ENCODE peak calls at places on chromosomes 13 and 19, in ten cellular contexts. One of them, this sample, is unnamed.

GRCh38 chr19:14439014-14439413 is 5.9 kb downstream of the PKN1 start:
- DNase-seq in kidney: no peak
- DNase-seq in T-cell: no peak
- DNase-seq in HFFc6: no peak
- DNase-seq in fibroblast of lung: no peak
- DNase-seq in stimulated activated CD8-positive, alpha-beta memory T cell treated with anti-CD3 and anti-CD28 coated beads, Interleukin-12 subunit alpha, Interleukin-12 subunit beta, amount 100 ng/mL, for 4 hours: no peak
- DNase-seq in stomach: no peak
- DNase-seq in HepG2: no peak
- DNase-seq in HCEC 1CT: no peak
- DNase-seq in HT1080: no peak
- DNase-seq in this sample: no peak

GRCh38 chr13:100100115-100100879 is 11.4 kb downstream of the PCCA start:
- DNase-seq in kidney: no peak
- DNase-seq in T-cell: no peak
- DNase-seq in HFFc6: peak
- DNase-seq in fibroblast of lung: peak
- DNase-seq in stimulated activated CD8-positive, alpha-beta memory T cell treated with anti-CD3 and anti-CD28 coated beads, Interleukin-12 subunit alpha, Interleukin-12 subunit beta, amount 100 ng/mL, for 4 hours: no peak
- DNase-seq in stomach: peak
- DNase-seq in HepG2: peak
- DNase-seq in HCEC 1CT: peak
- DNase-seq in HT1080: peak
- DNase-seq in this sample: no peak

GRCh38 chr19:45162464-45163143 is 1.8 kb upstream of the NKPD1 start:
- DNase-seq in kidney: peak
- DNase-seq in T-cell: no peak
- DNase-seq in HFFc6: no peak
- DNase-seq in fibroblast of lung: no peak
- DNase-seq in stimulated activated CD8-positive, alpha-beta memory T cell treated with anti-CD3 and anti-CD28 coated beads, Interleukin-12 subunit alpha, Interleukin-12 subunit beta, amount 100 ng/mL, for 4 hours: no peak
- DNase-seq in stomach: no peak
- DNase-seq in HepG2: no peak
- DNase-seq in HCEC 1CT: no peak
- DNase-seq in HT1080: no peak
- DNase-seq in this sample: no peak

GRCh38 chr13:26457212-26457611 is 100.3 kb upstream of the WASF3 start:
- DNase-seq in kidney: no peak
- DNase-seq in T-cell: no peak
- DNase-seq in HFFc6: peak
- DNase-seq in fibroblast of lung: no peak
- DNase-seq in stimulated activated CD8-positive, alpha-beta memory T cell treated with anti-CD3 and anti-CD28 coated beads, Interleukin-12 subunit alpha, Interleukin-12 subunit beta, amount 100 ng/mL, for 4 hours: no peak
- DNase-seq in stomach: no peak
- DNase-seq in HepG2: no peak
- DNase-seq in HCEC 1CT: no peak
- DNase-seq in HT1080: peak
- DNase-seq in this sample: no peak

GRCh38 chr19:10654610-10655456 is 687 bp downstream of the ILF3 start:
- DNase-seq in kidney: peak
- DNase-seq in T-cell: no peak
- DNase-seq in HFFc6: no peak
- DNase-seq in fibroblast of lung: no peak
- DNase-seq in stimulated activated CD8-positive, alpha-beta memory T cell treated with anti-CD3 and anti-CD28 coated beads, Interleukin-12 subunit alpha, Interleukin-12 subunit beta, amount 100 ng/mL, for 4 hours: peak
- DNase-seq in stomach: peak
- DNase-seq in HepG2: peak
- DNase-seq in HCEC 1CT: peak
- DNase-seq in HT1080: peak
- DNase-seq in this sample: peak

GRCh38 chr19:29576761-29577661 is 29.1 kb upstream of the POP4 start:
- DNase-seq in kidney: peak
- DNase-seq in T-cell: no peak
- DNase-seq in HFFc6: peak
- DNase-seq in fibroblast of lung: no peak
- DNase-seq in stimulated activated CD8-positive, alpha-beta memory T cell treated with anti-CD3 and anti-CD28 coated beads, Interleukin-12 subunit alpha, Interleukin-12 subunit beta, amount 100 ng/mL, for 4 hours: no peak
- DNase-seq in stomach: no peak
- DNase-seq in HepG2: no peak
- DNase-seq in HCEC 1CT: no peak
- DNase-seq in HT1080: peak
- DNase-seq in this sample: no peak

GRCh38 chr19:7657047-7657779 is 11.6 kb upstream of the RETN start:
- DNase-seq in kidney: no peak
- DNase-seq in T-cell: no peak
- DNase-seq in HFFc6: no peak
- DNase-seq in fibroblast of lung: peak
- DNase-seq in stimulated activated CD8-positive, alpha-beta memory T cell treated with anti-CD3 and anti-CD28 coated beads, Interleukin-12 subunit alpha, Interleukin-12 subunit beta, amount 100 ng/mL, for 4 hours: peak
- DNase-seq in stomach: no peak
- DNase-seq in HepG2: no peak
- DNase-seq in HCEC 1CT: no peak
- DNase-seq in HT1080: no peak
- DNase-seq in this sample: no peak

GRCh38 chr13:20270163-20270865 is 38.2 kb upstream of the GJB6 start:
- DNase-seq in kidney: no peak
- DNase-seq in T-cell: no peak
- DNase-seq in HFFc6: no peak
- DNase-seq in fibroblast of lung: no peak
- DNase-seq in stimulated activated CD8-positive, alpha-beta memory T cell treated with anti-CD3 and anti-CD28 coated beads, Interleukin-12 subunit alpha, Interleukin-12 subunit beta, amount 100 ng/mL, for 4 hours: no peak
- DNase-seq in stomach: no peak
- DNase-seq in HepG2: no peak
- DNase-seq in HCEC 1CT: no peak
- DNase-seq in HT1080: no peak
- DNase-seq in this sample: no peak

GRCh38 chr13:99418663-99419140 is 82.6 kb upstream of the TM9SF2 start:
- DNase-seq in kidney: no peak
- DNase-seq in T-cell: no peak
- DNase-seq in HFFc6: no peak
- DNase-seq in fibroblast of lung: no peak
- DNase-seq in stimulated activated CD8-positive, alpha-beta memory T cell treated with anti-CD3 and anti-CD28 coated beads, Interleukin-12 subunit alpha, Interleukin-12 subunit beta, amount 100 ng/mL, for 4 hours: no peak
- DNase-seq in stomach: peak
- DNase-seq in HepG2: no peak
- DNase-seq in HCEC 1CT: no peak
- DNase-seq in HT1080: no peak
- DNase-seq in this sample: no peak

GRCh38 chr13:61880576-61881283 is 465.1 kb upstream of the PCDH20 start:
- DNase-seq in kidney: no peak
- DNase-seq in T-cell: no peak
- DNase-seq in HFFc6: no peak
- DNase-seq in fibroblast of lung: peak
- DNase-seq in stimulated activated CD8-positive, alpha-beta memory T cell treated with anti-CD3 and anti-CD28 coated beads, Interleukin-12 subunit alpha, Interleukin-12 subunit beta, amount 100 ng/mL, for 4 hours: no peak
- DNase-seq in stomach: peak
- DNase-seq in HepG2: peak
- DNase-seq in HCEC 1CT: no peak
- DNase-seq in HT1080: peak
- DNase-seq in this sample: no peak

GRCh38 chr19:34676697-34677385 is at the start of gene SCGB2B2:
- DNase-seq in kidney: no peak
- DNase-seq in T-cell: no peak
- DNase-seq in HFFc6: no peak
- DNase-seq in fibroblast of lung: no peak
- DNase-seq in stimulated activated CD8-positive, alpha-beta memory T cell treated with anti-CD3 and anti-CD28 coated beads, Interleukin-12 subunit alpha, Interleukin-12 subunit beta, amount 100 ng/mL, for 4 hours: no peak
- DNase-seq in stomach: no peak
- DNase-seq in HepG2: no peak
- DNase-seq in HCEC 1CT: peak
- DNase-seq in HT1080: no peak
- DNase-seq in this sample: peak

GRCh38 chr13:34555988-34556387 is 386.1 kb upstream of the NBEA start:
- DNase-seq in kidney: no peak
- DNase-seq in T-cell: no peak
- DNase-seq in HFFc6: no peak
- DNase-seq in fibroblast of lung: no peak
- DNase-seq in stimulated activated CD8-positive, alpha-beta memory T cell treated with anti-CD3 and anti-CD28 coated beads, Interleukin-12 subunit alpha, Interleukin-12 subunit beta, amount 100 ng/mL, for 4 hours: no peak
- DNase-seq in stomach: no peak
- DNase-seq in HepG2: no peak
- DNase-seq in HCEC 1CT: no peak
- DNase-seq in HT1080: no peak
- DNase-seq in this sample: no peak

GRCh38 chr19:35790981-35791813 is 15.8 kb downstream of the ARHGAP33 start:
- DNase-seq in kidney: no peak
- DNase-seq in T-cell: no peak
- DNase-seq in HFFc6: no peak
- DNase-seq in fibroblast of lung: no peak
- DNase-seq in stimulated activated CD8-positive, alpha-beta memory T cell treated with anti-CD3 and anti-CD28 coated beads, Interleukin-12 subunit alpha, Interleukin-12 subunit beta, amount 100 ng/mL, for 4 hours: no peak
- DNase-seq in stomach: no peak
- DNase-seq in HepG2: peak
- DNase-seq in HCEC 1CT: no peak
- DNase-seq in HT1080: no peak
- DNase-seq in this sample: no peak

GRCh38 chr13:107057028-107057427 is 489.1 kb upstream of the ARGLU1 start:
- DNase-seq in kidney: no peak
- DNase-seq in T-cell: no peak
- DNase-seq in HFFc6: no peak
- DNase-seq in fibroblast of lung: no peak
- DNase-seq in stimulated activated CD8-positive, alpha-beta memory T cell treated with anti-CD3 and anti-CD28 coated beads, Interleukin-12 subunit alpha, Interleukin-12 subunit beta, amount 100 ng/mL, for 4 hours: no peak
- DNase-seq in stomach: no peak
- DNase-seq in HepG2: peak
- DNase-seq in HCEC 1CT: no peak
- DNase-seq in HT1080: no peak
- DNase-seq in this sample: no peak

GRCh38 chr13:82791035-82791434 is 1091.2 kb downstream of the SLITRK1 start:
- DNase-seq in kidney: no peak
- DNase-seq in T-cell: no peak
- DNase-seq in HFFc6: no peak
- DNase-seq in fibroblast of lung: no peak
- DNase-seq in stimulated activated CD8-positive, alpha-beta memory T cell treated with anti-CD3 and anti-CD28 coated beads, Interleukin-12 subunit alpha, Interleukin-12 subunit beta, amount 100 ng/mL, for 4 hours: no peak
- DNase-seq in stomach: no peak
- DNase-seq in HepG2: no peak
- DNase-seq in HCEC 1CT: no peak
- DNase-seq in HT1080: no peak
- DNase-seq in this sample: no peak

GRCh38 chr19:40380199-40381037 is 9.6 kb downstream of the HIPK4 start:
- DNase-seq in kidney: no peak
- DNase-seq in T-cell: no peak
- DNase-seq in HFFc6: no peak
- DNase-seq in fibroblast of lung: no peak
- DNase-seq in stimulated activated CD8-positive, alpha-beta memory T cell treated with anti-CD3 and anti-CD28 coated beads, Interleukin-12 subunit alpha, Interleukin-12 subunit beta, amount 100 ng/mL, for 4 hours: no peak
- DNase-seq in stomach: no peak
- DNase-seq in HepG2: no peak
- DNase-seq in HCEC 1CT: no peak
- DNase-seq in HT1080: no peak
- DNase-seq in this sample: no peak

GRCh38 chr19:55005684-55006488 is 32.2 kb downstream of the GP6 start:
- DNase-seq in kidney: no peak
- DNase-seq in T-cell: peak
- DNase-seq in HFFc6: no peak
- DNase-seq in fibroblast of lung: peak
- DNase-seq in stimulated activated CD8-positive, alpha-beta memory T cell treated with anti-CD3 and anti-CD28 coated beads, Interleukin-12 subunit alpha, Interleukin-12 subunit beta, amount 100 ng/mL, for 4 hours: peak
- DNase-seq in stomach: no peak
- DNase-seq in HepG2: peak
- DNase-seq in HCEC 1CT: peak
- DNase-seq in HT1080: peak
- DNase-seq in this sample: peak

GRCh38 chr19:2527171-2527570 is 51.2 kb downstream of the GADD45B start:
- DNase-seq in kidney: no peak
- DNase-seq in T-cell: no peak
- DNase-seq in HFFc6: no peak
- DNase-seq in fibroblast of lung: no peak
- DNase-seq in stimulated activated CD8-positive, alpha-beta memory T cell treated with anti-CD3 and anti-CD28 coated beads, Interleukin-12 subunit alpha, Interleukin-12 subunit beta, amount 100 ng/mL, for 4 hours: no peak
- DNase-seq in stomach: no peak
- DNase-seq in HepG2: no peak
- DNase-seq in HCEC 1CT: no peak
- DNase-seq in HT1080: no peak
- DNase-seq in this sample: no peak

GRCh38 chr19:14347999-14348889 is 33.0 kb upstream of the ADGRE5 start:
- DNase-seq in kidney: peak
- DNase-seq in T-cell: peak
- DNase-seq in HFFc6: no peak
- DNase-seq in fibroblast of lung: peak
- DNase-seq in stimulated activated CD8-positive, alpha-beta memory T cell treated with anti-CD3 and anti-CD28 coated beads, Interleukin-12 subunit alpha, Interleukin-12 subunit beta, amount 100 ng/mL, for 4 hours: peak
- DNase-seq in stomach: peak
- DNase-seq in HepG2: peak
- DNase-seq in HCEC 1CT: peak
- DNase-seq in HT1080: peak
- DNase-seq in this sample: peak

GRCh38 chr19:16355293-16356043 is 30.8 kb downstream of the KLF2 start:
- DNase-seq in kidney: peak
- DNase-seq in T-cell: no peak
- DNase-seq in HFFc6: no peak
- DNase-seq in fibroblast of lung: no peak
- DNase-seq in stimulated activated CD8-positive, alpha-beta memory T cell treated with anti-CD3 and anti-CD28 coated beads, Interleukin-12 subunit alpha, Interleukin-12 subunit beta, amount 100 ng/mL, for 4 hours: no peak
- DNase-seq in stomach: no peak
- DNase-seq in HepG2: no peak
- DNase-seq in HCEC 1CT: no peak
- DNase-seq in HT1080: no peak
- DNase-seq in this sample: no peak

GRCh38 chr13:32846556-32846955 is 169.7 kb upstream of the KL start:
- DNase-seq in kidney: no peak
- DNase-seq in T-cell: no peak
- DNase-seq in HFFc6: no peak
- DNase-seq in fibroblast of lung: no peak
- DNase-seq in stimulated activated CD8-positive, alpha-beta memory T cell treated with anti-CD3 and anti-CD28 coated beads, Interleukin-12 subunit alpha, Interleukin-12 subunit beta, amount 100 ng/mL, for 4 hours: no peak
- DNase-seq in stomach: no peak
- DNase-seq in HepG2: no peak
- DNase-seq in HCEC 1CT: no peak
- DNase-seq in HT1080: no peak
- DNase-seq in this sample: no peak

GRCh38 chr19:39160523-39160861 is 34.9 kb downstream of the PAK4 start:
- DNase-seq in kidney: no peak
- DNase-seq in T-cell: no peak
- DNase-seq in HFFc6: no peak
- DNase-seq in fibroblast of lung: peak
- DNase-seq in stimulated activated CD8-positive, alpha-beta memory T cell treated with anti-CD3 and anti-CD28 coated beads, Interleukin-12 subunit alpha, Interleukin-12 subunit beta, amount 100 ng/mL, for 4 hours: no peak
- DNase-seq in stomach: peak
- DNase-seq in HepG2: no peak
- DNase-seq in HCEC 1CT: no peak
- DNase-seq in HT1080: no peak
- DNase-seq in this sample: no peak

GRCh38 chr13:30738526-30738925 is 3.2 kb downstream of the ALOX5AP start:
- DNase-seq in kidney: no peak
- DNase-seq in T-cell: no peak
- DNase-seq in HFFc6: no peak
- DNase-seq in fibroblast of lung: no peak
- DNase-seq in stimulated activated CD8-positive, alpha-beta memory T cell treated with anti-CD3 and anti-CD28 coated beads, Interleukin-12 subunit alpha, Interleukin-12 subunit beta, amount 100 ng/mL, for 4 hours: no peak
- DNase-seq in stomach: no peak
- DNase-seq in HepG2: no peak
- DNase-seq in HCEC 1CT: no peak
- DNase-seq in HT1080: no peak
- DNase-seq in this sample: no peak

This sample was measured in CD4-positive, alpha-beta T cell.